ENCODE peak calls at places on chromosomes 4 and X, in four cellular contexts. One of them, this sample, is unnamed.

GRCh38 chrX:138057883-138058282 is 492.0 kb downstream of the ZIC3 start:
- DNase-seq in tibial nerve: no peak
- DNase-seq in WTC11: no peak
- DNase-seq in EL: no peak
- DNase-seq in this sample: no peak

GRCh38 chr4:3251691-3252479 is 2.9 kb downstream of the MSANTD1 start:
- DNase-seq in tibial nerve: no peak
- DNase-seq in WTC11: peak; percentile 5
- DNase-seq in EL: no peak
- DNase-seq in this sample: peak; percentile 32

GRCh38 chr4:110184124-110184790 is 14.2 kb downstream of the ELOVL6 start:
- DNase-seq in tibial nerve: no peak
- DNase-seq in WTC11: no peak
- DNase-seq in EL: peak; percentile 29
- DNase-seq in this sample: no peak

GRCh38 chr4:111943796-111944203 is 201.5 kb upstream of the FAM241A start:
- DNase-seq in tibial nerve: no peak
- DNase-seq in WTC11: peak; percentile 62
- DNase-seq in EL: peak; percentile 49
- DNase-seq in this sample: peak; percentile 69

GRCh38 chrX:9587551-9588096 is 122.8 kb downstream of the TBL1X start:
- DNase-seq in tibial nerve: no peak
- DNase-seq in WTC11: no peak
- DNase-seq in EL: no peak
- DNase-seq in this sample: no peak

GRCh38 chr4:143488684-143489083 is 24.8 kb upstream of the SMARCA5 start:
- DNase-seq in tibial nerve: no peak
- DNase-seq in WTC11: no peak
- DNase-seq in EL: peak; percentile 3
- DNase-seq in this sample: peak; percentile 59

GRCh38 chr4:98581126-98581525 is 77.3 kb downstream of the TSPAN5 start:
- DNase-seq in tibial nerve: no peak
- DNase-seq in WTC11: no peak
- DNase-seq in EL: no peak
- DNase-seq in this sample: no peak

GRCh38 chrX:1555370-1555769 is 18.4 kb upstream of the P2RY8 start:
- DNase-seq in tibial nerve: no peak
- DNase-seq in WTC11: no peak
- DNase-seq in EL: no peak
- DNase-seq in this sample: peak; percentile 10

GRCh38 chrX:25202827-25203226 is 187.1 kb upstream of the ARX start:
- DNase-seq in tibial nerve: no peak
- DNase-seq in WTC11: no peak
- DNase-seq in EL: no peak
- DNase-seq in this sample: no peak

GRCh38 chrX:48854898-48855297 is 19.5 kb upstream of the PCSK1N start:
- DNase-seq in tibial nerve: no peak
- DNase-seq in WTC11: peak; percentile 20
- DNase-seq in EL: no peak
- DNase-seq in this sample: no peak

GRCh38 chr4:87068591-87069021 is 133.8 kb downstream of the AFF1 start:
- DNase-seq in tibial nerve: no peak
- DNase-seq in WTC11: no peak
- DNase-seq in EL: no peak
- DNase-seq in this sample: no peak

GRCh38 chr4:108427946-108428345 is 192.4 kb upstream of the RPL34 start:
- DNase-seq in tibial nerve: no peak
- DNase-seq in WTC11: no peak
- DNase-seq in EL: peak; percentile 14
- DNase-seq in this sample: no peak

GRCh38 chrX:142036111-142036510 is 132.4 kb downstream of the MAGEC1 start:
- DNase-seq in tibial nerve: no peak
- DNase-seq in WTC11: no peak
- DNase-seq in EL: peak; percentile 57
- DNase-seq in this sample: no peak

GRCh38 chrX:40105016-40105790 is 7.4 kb upstream of the BCOR start:
- DNase-seq in tibial nerve: no peak
- DNase-seq in WTC11: no peak
- DNase-seq in EL: peak; percentile 44
- DNase-seq in this sample: peak; percentile 81

GRCh38 chrX:54785901-54786300 is 12.2 kb downstream of the ITIH6 start:
- DNase-seq in tibial nerve: no peak
- DNase-seq in WTC11: peak; percentile 41
- DNase-seq in EL: peak; percentile 8
- DNase-seq in this sample: no peak

This sample was measured in islet precursor cell.